ENCODE peak calls at places on chromosomes 7 and 10, in five cellular contexts. D is fibroblast of mammary gland; G is tibial artery; M is GM12865; B is CD8-positive, alpha-beta memory T cell. U is an unnamed sample.

GRCh38 chr10:98038333-98038732 is 7.9 kb upstream of the CRTAC1 start:
- DNase-seq in D (no peak), G (no peak), M (no peak), B (no peak), U (no peak)

GRCh38 chr7:14960686-14961085 is 58.1 kb upstream of the DGKB start:
- DNase-seq in D (no peak), G (no peak), M (no peak), B (no peak), U (no peak)

GRCh38 chr10:25912796-25913195 is 21.2 kb upstream of the MYO3A start:
- DNase-seq in D (no peak), G (no peak), M (no peak), B (no peak), U (no peak)

GRCh38 chr10:63236113-63236935 is 103.2 kb downstream of the NRBF2 start:
- DNase-seq in D (peak), G (no peak), M (peak), B (no peak), U (peak)

GRCh38 chr7:131284702-131285419 is 42.8 kb upstream of the MKLN1 start:
- DNase-seq in D (peak), G (peak), M (no peak), B (no peak), U (no peak)

GRCh38 chr10:72659694-72660093 is 32.2 kb upstream of the MCU start:
- DNase-seq in D (peak), G (no peak), M (no peak), B (no peak), U (no peak)

GRCh38 chr7:44624306-44624705 is 17.9 kb downstream of the OGDH start:
- DNase-seq in D (no peak), G (no peak), M (no peak), B (no peak), U (no peak)

GRCh38 chr10:6409982-6410694 is 169.9 kb downstream of the PRKCQ start:
- DNase-seq in D (peak), G (no peak), M (peak), B (peak), U (peak)

GRCh38 chr7:76234931-76235441 is 33.3 kb downstream of the SRRM3 start:
- DNase-seq in D (peak), G (peak), M (peak), B (peak), U (peak)

GRCh38 chr10:14173706-14174594 is 156.8 kb downstream of the FRMD4A start:
- DNase-seq in D (no peak), G (no peak), M (no peak), B (peak), U (no peak)
- H3K4me3 ChIP-seq in D (no peak), G (peak), M (peak), B (peak), U (peak)

GRCh38 chr7:106058925-106059324 is 53.2 kb downstream of the SYPL1 start:
- DNase-seq in D (no peak), G (no peak), M (no peak), B (no peak), U (no peak)

GRCh38 chr7:106056513-106057203 is 55.5 kb downstream of the SYPL1 start:
- DNase-seq in D (peak), G (peak), M (peak), B (peak), U (peak)

GRCh38 chr7:106059556-106059955 is 52.6 kb downstream of the SYPL1 start:
- DNase-seq in D (peak), G (no peak), M (no peak), B (no peak), U (peak)

GRCh38 chr7:106057962-106058901 is 53.9 kb downstream of the SYPL1 start:
- DNase-seq in D (no peak), G (no peak), M (peak), B (no peak), U (no peak)

GRCh38 chr7:106057204-106057961 is 54.7 kb downstream of the SYPL1 start:
- DNase-seq in D (no peak), G (no peak), M (peak), B (no peak), U (no peak)
- H3K4me3 ChIP-seq in D (no peak), G (no peak), M (no peak), B (no peak), U (no peak)

DNA sequence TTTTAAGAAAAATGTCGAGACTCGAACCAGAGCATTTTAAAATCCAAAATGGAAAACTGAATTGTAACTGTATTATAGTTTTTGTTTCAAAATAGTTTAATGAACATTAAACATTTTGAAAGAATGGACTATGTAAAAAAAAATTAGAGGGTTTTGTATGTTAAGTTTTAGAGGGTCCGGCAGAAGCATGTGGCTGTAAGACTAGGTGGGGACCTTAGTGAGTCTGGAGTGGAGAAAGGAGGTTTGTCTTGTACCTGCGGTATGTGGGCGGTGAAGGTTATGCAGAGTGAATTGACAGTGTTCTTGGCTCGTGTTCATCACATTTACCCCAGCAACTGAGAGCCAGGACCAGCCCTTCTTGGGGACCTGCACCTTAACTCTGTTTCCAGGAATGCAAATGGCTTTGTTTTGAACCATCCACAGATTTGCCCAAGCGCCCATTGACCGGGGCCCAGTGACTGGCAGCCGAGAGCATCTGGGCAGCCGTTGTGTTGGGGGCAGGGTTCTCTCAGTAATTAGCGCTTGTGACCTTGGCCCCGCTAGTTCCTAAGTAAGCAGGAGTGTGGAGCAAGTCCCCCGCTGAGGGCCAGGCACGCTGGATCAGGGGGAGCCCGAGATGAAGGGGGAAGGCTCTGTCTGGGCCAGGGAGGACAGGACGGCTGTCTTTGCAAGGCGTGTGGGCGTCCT is 1.4 kb upstream of the KLF6 start:
- DNase-seq in D (peak), G (peak), M (peak), B (peak), U (peak)
- H3K4me3 ChIP-seq in D (peak), G (peak), M (peak), B (peak), U (peak)

GRCh38 chr10:69279110-69279509 is 814 bp downstream of the HK1 start:
- DNase-seq in D (no peak), G (no peak), M (no peak), B (no peak), U (no peak)
- H3K4me3 ChIP-seq in D (no peak), G (no peak), M (no peak), B (no peak), U (no peak)

DNA sequence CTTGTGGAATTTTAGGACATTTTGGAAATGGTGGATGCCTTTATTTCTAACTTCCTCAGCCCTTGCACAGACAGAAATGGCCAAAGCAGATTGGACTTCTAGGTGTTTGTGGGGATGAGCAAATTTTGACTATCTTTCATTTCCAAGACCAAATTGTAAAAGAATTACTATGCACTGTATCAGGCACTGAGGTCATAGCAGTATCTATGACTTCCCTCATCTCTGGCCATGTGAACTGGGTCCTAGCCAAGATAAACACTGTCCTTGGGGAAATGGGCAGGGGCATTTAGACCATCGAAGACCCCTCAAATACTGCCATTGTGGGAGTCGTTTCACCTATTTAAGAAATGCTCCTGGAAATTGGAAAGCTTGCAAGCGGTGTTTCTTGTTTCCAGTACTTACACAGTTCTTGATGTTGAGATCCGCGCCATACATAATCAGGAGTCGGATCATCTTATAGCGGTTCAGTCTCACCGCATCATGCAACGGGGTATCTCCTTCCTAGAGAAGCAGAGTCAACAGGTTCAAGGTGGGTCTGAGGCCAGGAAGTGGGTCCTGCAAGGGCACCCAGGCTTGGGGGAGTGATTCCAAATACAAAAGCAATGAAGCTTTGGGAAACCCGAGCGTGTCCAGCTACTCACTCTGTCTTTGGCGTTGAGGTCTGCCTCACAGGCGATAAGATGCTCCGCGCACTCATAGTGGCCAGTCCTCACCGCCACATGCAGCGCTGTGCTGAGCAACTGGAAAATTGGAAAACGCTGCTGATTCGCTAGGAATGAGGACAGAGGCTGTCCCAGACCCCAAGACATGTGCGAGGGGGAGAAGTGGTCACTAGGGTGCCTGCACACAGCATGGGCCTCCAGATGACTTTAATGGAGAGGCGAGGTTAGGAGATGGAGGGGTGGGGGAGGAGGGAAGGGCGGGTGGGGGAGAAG is 5.5 kb downstream of the ANKRD1 start:
- DNase-seq in D (no peak), G (no peak), M (no peak), B (no peak), U (no peak)
- H3K4me3 ChIP-seq in D (no peak), G (no peak), M (no peak), B (no peak), U (no peak)

GRCh38 chr7:111138196-111138569 is 47.3 kb downstream of the LRRN3 start:
- DNase-seq in D (peak), G (peak), M (peak), B (peak), U (peak)
- H3K4me3 ChIP-seq in D (no peak), G (no peak), M (peak), B (no peak), U (no peak)

U was measured in fibroblast of pulmonary artery.